ENCODE peak calls at places on chromosomes 1 and 21, in six cellular contexts. T, A, G, U, E and D are unnamed samples.

GRCh38 chr1:14685078-14685477 is 86.6 kb downstream of the KAZN start:
- DNase-seq in E (no peak), A (no peak), G (no peak), U (no peak), T (no peak), D (no peak)

GRCh38 chr1:164895026-164895907 is 336.3 kb downstream of the PBX1 start:
- DNase-seq in A (no peak), E (no peak), U (no peak), G (no peak), T (no peak), D (no peak)

GRCh38 chr1:1609822-1610485 is 5.3 kb upstream of the MIB2 start:
- DNase-seq in G (no peak), E (no peak), T (no peak), A (no peak), U (no peak), D (no peak)

GRCh38 chr1:196515904-196516303 is 92.3 kb downstream of the KCNT2 start:
- DNase-seq in E (no peak), U (no peak), A (no peak), G (no peak), T (no peak), D (no peak)

GRCh38 chr21:36115138-36115710 is 19.7 kb upstream of the CBR3 start:
- DNase-seq in G (no peak), T (no peak), E (no peak), U (no peak), A (no peak), D (no peak)

GRCh38 chr1:44500181-44501021 is 95.3 kb downstream of the RNF220 start:
- DNase-seq in T (peak), A (peak), E (no peak), G (peak), U (no peak), D (no peak)

GRCh38 chr1:41622402-41622801 is 137.9 kb upstream of the EDN2 start:
- DNase-seq in T (no peak), G (no peak), A (no peak), E (no peak), U (no peak), D (no peak)

GRCh38 chr21:32772281-32773047 is 909 bp upstream of the PAXBP1 start:
- DNase-seq in U (peak), A (peak), G (peak), E (no peak), T (no peak), D (no peak)

GRCh38 chr1:165162671-165163241 is 193.8 kb downstream of the LMX1A start:
- DNase-seq in E (no peak), G (no peak), U (no peak), T (peak), A (no peak), D (no peak)

GRCh38 chr1:225835752-225836151 is 25.8 kb downstream of the EPHX1 start:
- DNase-seq in E (no peak), U (no peak), G (no peak), T (no peak), A (no peak), D (no peak)

GRCh38 chr1:100921110-100921706 is 25.3 kb downstream of the SLC30A7 start:
- DNase-seq in E (no peak), A (peak), T (peak), G (peak), U (no peak), D (peak)

GRCh38 chr1:223714849-223715709 is 2.7 kb downstream of the CAPN2 start:
- DNase-seq in T (no peak), A (peak), E (no peak), U (no peak), G (peak), D (peak)

GRCh38 chr1:154445040-154445472 is 39.9 kb downstream of the IL6R start:
- DNase-seq in E (no peak), T (no peak), G (no peak), A (no peak), U (peak), D (no peak)

GRCh38 chr1:20725189-20726106 is 7.1 kb downstream of the SH2D5 start:
- DNase-seq in G (no peak), A (peak), U (no peak), E (no peak), T (no peak), D (no peak)

GRCh38 chr1:116258668-116259419 is 114.2 kb upstream of the ATP1A1 start:
- DNase-seq in T (no peak), A (no peak), U (no peak), E (no peak), G (no peak), D (no peak)

GRCh38 chr1:179083031-179083345 is 1.1 kb downstream of the TOR3A start:
- DNase-seq in T (no peak), A (no peak), G (no peak), E (no peak), U (no peak), D (no peak)

GRCh38 chr1:92538413-92539061 is 51.8 kb upstream of the GFI1 start:
- DNase-seq in A (peak), G (no peak), E (no peak), U (peak), T (no peak), D (no peak)

GRCh38 chr1:197553281-197553680 is 222.0 kb downstream of the DENND1B start:
- DNase-seq in U (no peak), G (no peak), A (no peak), E (no peak), T (no peak), D (no peak)

GRCh38 chr1:152029144-152029936 is 7.5 kb downstream of the S100A11 start:
- DNase-seq in T (no peak), A (no peak), G (no peak), U (no peak), E (no peak), D (no peak)

GRCh38 chr1:35431173-35431599 is 126.0 kb downstream of the KIAA0319L start:
- DNase-seq in G (peak), T (no peak), U (no peak), E (no peak), A (no peak), D (no peak)

GRCh38 chr1:244712669-244713068 is 59.7 kb downstream of the DESI2 start:
- DNase-seq in A (no peak), T (no peak), E (no peak), U (no peak), G (no peak), D (no peak)

GRCh38 chr1:115810609-115811008 is 30.3 kb downstream of the NHLH2 start:
- DNase-seq in A (no peak), E (no peak), G (no peak), T (no peak), U (no peak), D (no peak)

GRCh38 chr1:232226197-232226681 is 403.7 kb downstream of the SIPA1L2 start:
- DNase-seq in E (peak), T (no peak), U (no peak), A (peak), G (no peak), D (no peak)

GRCh38 chr1:13498553-13498952 is 15.2 kb downstream of the LRRC38 start:
- DNase-seq in U (no peak), A (no peak), G (no peak), E (no peak), T (no peak), D (no peak)

GRCh38 chr21:34774750-34775149 is 106.0 kb downstream of the CLIC6 start:
- DNase-seq in U (no peak), E (no peak), G (no peak), A (no peak), T (peak), D (no peak)

GRCh38 chr1:183913556-183913955 is 108.6 kb downstream of the RGL1 start:
- DNase-seq in G (no peak), E (no peak), T (no peak), A (no peak), U (no peak), D (no peak)

GRCh38 chr1:4214826-4215225 is 314.8 kb upstream of the C1orf174 start:
- DNase-seq in G (no peak), U (no peak), T (no peak), A (no peak), E (no peak), D (no peak)

GRCh38 chr21:39737376-39738000 is 7.5 kb upstream of the IGSF5 start:
- DNase-seq in A (no peak), E (no peak), U (no peak), T (no peak), G (no peak), D (no peak)

GRCh38 chr1:150164224-150164623 is 14.5 kb downstream of the PLEKHO1 start:
- DNase-seq in A (no peak), U (no peak), E (no peak), T (no peak), G (no peak), D (no peak)

GRCh38 chr21:41235214-41235613 is 67.3 kb downstream of the BACE2 start:
- DNase-seq in A (peak), G (no peak), E (no peak), T (no peak), U (no peak), D (no peak)

GRCh38 chr1:63713627-63714481 is 60.0 kb upstream of the ROR1 start:
- DNase-seq in G (no peak), T (no peak), E (no peak), A (no peak), U (no peak), D (peak)

GRCh38 chr1:53639251-53639721 is 99.7 kb downstream of the GLIS1 start:
- DNase-seq in G (peak), U (no peak), E (no peak), T (no peak), A (no peak), D (peak)

GRCh38 chr1:44355582-44356305 is 687 bp upstream of the ERI3 start:
- DNase-seq in A (no peak), U (no peak), G (no peak), E (no peak), T (no peak), D (no peak)

GRCh38 chr1:156625436-156626078 is 6.3 kb downstream of the HAPLN2 start:
- DNase-seq in A (peak), U (no peak), G (peak), E (no peak), T (no peak), D (no peak)
- TF ChIP-seq EZH2 in A (peak), U (peak), G (no peak), E (no peak), T (peak), D (no peak)

GRCh38 chr1:24720152-24720551 is 25.1 kb upstream of the CLIC4 start:
- DNase-seq in U (no peak), A (peak), T (peak), G (no peak), E (no peak), D (no peak)
- TF ChIP-seq MAX in U (no peak), A (no peak), T (no peak), G (no peak), E (no peak), D (no peak)

GRCh38 chr1:228445867-228446584 is 29.4 kb upstream of the TRIM17 start:
- DNase-seq in T (no peak), E (no peak), U (no peak), A (peak), G (peak), D (no peak)
- TF ChIP-seq EZH2 in T (no peak), E (peak), U (no peak), A (peak), G (no peak), D (no peak)

DNA sequence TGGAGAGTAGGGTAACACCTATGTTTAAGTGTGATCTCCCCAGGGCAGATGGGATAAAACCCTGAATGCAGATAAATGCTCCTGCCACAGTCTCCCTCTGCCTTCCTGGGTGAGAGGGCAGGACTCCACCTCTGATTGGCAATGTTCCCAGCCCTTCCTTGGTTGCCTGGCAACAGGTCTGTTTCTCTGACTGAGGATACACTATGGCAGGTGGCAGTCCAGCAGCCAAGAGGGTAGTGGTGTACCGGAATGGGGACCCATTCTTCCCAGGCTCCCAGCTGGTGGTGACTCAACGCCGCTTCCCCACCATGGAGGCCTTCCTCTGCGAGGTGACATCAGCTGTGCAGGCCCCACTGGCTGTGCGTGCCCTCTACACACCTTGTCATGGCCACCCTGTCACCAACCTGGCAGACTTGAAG is at the start of gene DCDC2B:
- DNase-seq in E (no peak), U (no peak), T (peak), A (no peak), G (no peak), D (no peak)
- TF ChIP-seq MAX in E (no peak), U (no peak), T (no peak), A (no peak), G (peak), D (no peak)

DNA sequence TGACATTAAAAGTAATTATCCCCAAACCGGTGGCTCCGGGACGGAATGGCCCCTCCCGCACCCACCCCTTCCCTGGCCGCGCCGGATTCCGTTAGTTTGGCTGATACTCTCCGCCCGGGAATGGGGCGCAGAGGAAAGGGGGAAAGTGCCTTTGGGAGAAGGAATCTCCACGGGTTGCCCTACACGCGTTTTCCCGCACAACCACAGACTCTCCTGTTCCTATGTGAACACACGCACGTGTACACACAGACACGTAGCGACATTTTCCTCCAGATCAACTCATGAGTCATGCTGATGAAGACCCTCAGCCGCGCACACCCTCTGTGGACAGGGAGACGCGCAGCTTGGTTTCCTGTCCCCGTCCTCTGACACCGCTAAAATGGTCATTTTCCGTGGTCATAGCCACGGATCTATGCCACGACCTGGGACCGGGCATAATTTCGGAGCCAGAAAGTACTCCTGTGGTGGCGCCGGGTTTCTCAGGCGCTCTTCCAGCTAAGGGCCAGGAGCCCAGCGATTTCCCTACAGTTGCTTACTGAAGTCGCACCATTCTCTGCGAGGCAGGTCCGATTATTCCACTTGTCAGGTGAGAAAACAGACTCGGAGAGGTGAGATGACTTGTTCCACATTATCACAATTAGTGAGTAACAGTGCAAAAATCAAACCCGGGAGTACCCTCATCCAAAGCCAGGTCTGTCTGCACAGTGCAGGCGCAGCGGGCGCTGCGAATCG is 4.0 kb upstream of the DMRTA2 start:
- DNase-seq in E (no peak), T (no peak), G (no peak), U (no peak), A (no peak), D (no peak)
- TF ChIP-seq EZH2 in E (peak), T (peak), G (peak), U (peak), A (peak), D (no peak)

GRCh38 chr1:201433609-201434008 is 12.1 kb upstream of the TNNI1 start:
- DNase-seq in A (no peak), G (no peak), T (no peak), U (no peak), E (no peak), D (no peak)
- TF ChIP-seq MAX in A (no peak), G (no peak), T (no peak), U (no peak), E (no peak), D (no peak)